ENCODE peak calls at places on chromosomes 7 and 10, in ten cellular contexts. G, O, W, Z, M, I, U, H, C and J are unnamed samples.

GRCh38 chr7:136919820-136920219 is 51.4 kb downstream of the CHRM2 start:
- DNase-seq in W (no peak), I (no peak), M (no peak), C (no peak), Z (peak), H (no peak), U (no peak), G (no peak), O (no peak), J (no peak)

GRCh38 chr7:135710417-135711138 is 17.4 kb downstream of the SLC13A4 start:
- DNase-seq in Z (no peak), O (peak), C (no peak), M (peak), I (no peak), U (no peak), W (no peak), G (no peak), H (no peak), J (peak)

GRCh38 chr10:129418826-129419225 is 48.2 kb upstream of the MGMT start:
- DNase-seq in U (no peak), W (no peak), M (no peak), G (no peak), Z (no peak), I (no peak), C (no peak), O (no peak), H (no peak), J (no peak)

GRCh38 chr7:155228894-155229293 is 68.8 kb upstream of the INSIG1 start:
- DNase-seq in Z (no peak), G (no peak), W (peak), H (no peak), C (no peak), O (no peak), U (no peak), I (no peak), M (no peak), J (no peak)

GRCh38 chr7:91091631-91092030 is 172.6 kb upstream of the FZD1 start:
- DNase-seq in G (no peak), C (no peak), M (no peak), I (no peak), W (no peak), O (no peak), Z (no peak), U (no peak), H (no peak), J (no peak)

GRCh38 chr10:29496341-29497162 is 138.2 kb downstream of the SVIL start:
- DNase-seq in I (peak), G (peak), O (peak), H (peak), U (peak), Z (peak), C (peak), M (peak), W (peak), J (peak)

GRCh38 chr10:43731486-43731885 is 82.8 kb upstream of the ZNF32 start:
- DNase-seq in W (no peak), U (no peak), Z (no peak), G (no peak), H (no peak), O (peak), C (no peak), M (no peak), I (no peak), J (no peak)

GRCh38 chr7:23347007-23347681 is 48.0 kb downstream of the MALSU1 start:
- DNase-seq in M (no peak), U (no peak), W (no peak), C (no peak), I (no peak), Z (no peak), G (no peak), H (no peak), O (peak), J (no peak)

GRCh38 chr10:86655596-86655995 is 1.2 kb downstream of the OPN4 start:
- DNase-seq in O (no peak), H (peak), W (peak), C (no peak), Z (no peak), U (peak), G (no peak), I (no peak), M (no peak), J (peak)

DNA sequence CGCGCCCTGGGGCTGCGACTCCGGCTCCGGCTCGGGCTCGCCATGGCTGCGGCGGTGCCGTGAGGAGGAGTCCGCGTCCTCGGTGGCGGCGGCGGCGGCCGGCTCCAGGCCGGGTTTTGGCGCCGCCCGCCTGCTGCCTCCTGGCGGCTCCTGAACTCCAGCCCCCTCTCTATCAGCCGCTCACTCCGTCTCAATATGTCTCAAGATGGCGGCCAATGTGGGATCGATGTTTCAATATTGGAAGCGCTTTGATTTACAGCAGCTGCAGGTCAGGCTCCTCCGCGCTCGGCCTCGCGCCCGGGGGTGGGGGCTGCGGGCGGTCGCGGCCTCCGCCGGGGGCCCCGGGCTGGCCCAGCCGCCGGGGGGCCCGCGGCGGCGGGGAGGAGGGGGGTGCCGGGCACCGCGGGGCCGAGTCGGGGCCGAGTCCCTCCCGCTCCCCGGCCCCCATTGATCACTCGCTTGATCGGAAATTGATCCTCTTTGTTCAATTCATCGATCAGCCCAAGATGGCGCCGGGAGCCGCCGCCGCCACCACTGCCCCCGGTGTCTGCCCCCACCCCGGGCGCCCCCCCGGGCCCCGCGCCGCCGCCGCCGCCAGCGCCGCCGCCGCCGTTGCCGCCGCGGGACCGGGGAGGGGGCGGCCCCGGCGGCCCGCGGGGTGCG is 1.5 kb upstream of the CUX1 start:
- DNase-seq in M (peak), Z (peak), O (peak), W (peak), U (peak), G (peak), C (peak), I (peak), H (peak), J (no peak)
- TF ChIP-seq POLR2A in M (peak), Z (peak), O (no peak), W (no peak), U (no peak), G (peak), C (peak), I (peak), H (no peak), J (peak)

DNA sequence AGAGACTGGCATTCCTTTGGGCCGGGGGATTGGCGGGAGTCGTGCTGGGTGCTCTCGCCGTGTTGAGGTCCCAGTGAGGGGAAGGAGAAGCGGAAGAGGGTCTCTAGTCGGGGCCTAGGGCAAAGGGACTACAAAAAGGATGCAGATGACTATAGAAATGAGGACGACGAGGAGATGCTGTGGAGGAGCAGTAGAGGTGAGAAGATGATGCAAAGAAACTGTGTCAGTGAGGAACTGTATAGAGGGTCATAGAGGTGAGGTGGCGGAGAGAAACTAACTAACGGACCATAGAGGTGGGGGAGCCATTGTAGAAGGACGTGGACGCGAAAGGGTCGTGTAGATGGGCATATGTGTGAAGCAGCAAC is 324 bp downstream of the TWNK start:
- DNase-seq in W (no peak), G (no peak), H (no peak), I (no peak), M (no peak), U (no peak), C (no peak), O (no peak), Z (no peak), J (no peak)
- TF ChIP-seq POLR2A in W (no peak), G (no peak), H (no peak), I (no peak), M (no peak), U (no peak), C (no peak), O (no peak), Z (no peak), J (no peak)

DNA sequence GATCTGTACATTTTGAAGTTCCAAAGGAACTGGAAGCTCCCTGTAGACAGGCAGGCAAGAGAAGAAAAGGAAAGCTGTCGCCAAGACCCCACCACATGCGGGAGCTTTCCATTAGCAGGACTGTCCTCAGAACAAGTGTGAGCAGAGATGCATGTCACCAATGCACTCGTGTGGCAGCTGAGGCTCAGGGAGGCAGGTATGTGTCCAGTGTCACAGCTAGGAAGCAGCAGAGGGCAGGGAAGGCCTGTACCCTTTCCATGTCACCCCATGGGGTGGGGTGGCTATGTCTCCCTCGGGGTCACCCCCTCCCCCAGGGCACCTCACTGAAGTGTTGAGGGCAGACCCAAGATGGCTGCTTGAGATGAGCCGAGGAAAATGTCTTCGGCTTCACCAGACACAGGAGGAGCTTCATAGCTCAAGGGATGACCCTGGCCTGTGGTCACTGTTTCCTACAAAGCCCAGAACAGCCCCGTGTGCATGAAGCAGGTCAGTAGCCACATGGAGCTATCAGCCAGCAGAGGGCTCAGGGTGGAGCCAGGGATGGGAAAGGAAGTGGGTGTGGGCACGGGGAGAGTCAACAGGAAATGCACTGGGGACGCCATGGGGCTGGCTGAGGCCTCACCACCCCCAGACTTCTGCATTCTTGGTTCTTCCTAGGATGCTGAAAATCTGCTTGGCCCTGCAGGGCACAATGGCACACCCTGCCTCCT is 96.6 kb downstream of the FAM53B start:
- DNase-seq in Z (peak), I (peak), G (peak), W (peak), M (peak), O (peak), H (peak), C (no peak), U (peak), J (peak)
- TF ChIP-seq POLR2A in Z (no peak), I (no peak), G (no peak), W (no peak), M (no peak), O (no peak), H (no peak), C (no peak), U (no peak), J (peak)

DNA sequence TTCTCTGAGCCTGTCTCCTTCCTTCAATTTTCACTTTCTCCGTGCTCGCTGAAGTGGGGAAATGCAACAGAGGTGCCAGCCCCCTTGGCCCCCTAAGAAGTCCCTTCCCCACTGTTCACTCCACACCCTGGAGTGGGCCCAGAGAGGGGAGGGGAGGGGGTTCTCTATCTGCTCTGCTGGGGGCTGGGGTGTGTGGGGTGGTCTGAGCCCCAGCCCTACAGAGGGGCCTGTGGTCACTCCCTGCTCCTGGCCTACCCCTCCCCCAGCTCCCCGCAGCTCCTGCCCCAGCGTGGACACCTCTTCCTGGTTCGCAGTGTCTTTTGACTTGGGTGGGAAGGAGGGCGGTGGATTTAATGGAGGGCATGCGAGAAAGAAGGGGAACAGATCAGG is 989 bp downstream of the LZTS2 start:
- DNase-seq in M (no peak), G (peak), H (no peak), W (peak), Z (no peak), C (no peak), I (no peak), U (peak), O (no peak), J (no peak)
- TF ChIP-seq POLR2A in M (no peak), G (no peak), H (no peak), W (no peak), Z (no peak), C (no peak), I (no peak), U (no peak), O (no peak), J (no peak)

DNA sequence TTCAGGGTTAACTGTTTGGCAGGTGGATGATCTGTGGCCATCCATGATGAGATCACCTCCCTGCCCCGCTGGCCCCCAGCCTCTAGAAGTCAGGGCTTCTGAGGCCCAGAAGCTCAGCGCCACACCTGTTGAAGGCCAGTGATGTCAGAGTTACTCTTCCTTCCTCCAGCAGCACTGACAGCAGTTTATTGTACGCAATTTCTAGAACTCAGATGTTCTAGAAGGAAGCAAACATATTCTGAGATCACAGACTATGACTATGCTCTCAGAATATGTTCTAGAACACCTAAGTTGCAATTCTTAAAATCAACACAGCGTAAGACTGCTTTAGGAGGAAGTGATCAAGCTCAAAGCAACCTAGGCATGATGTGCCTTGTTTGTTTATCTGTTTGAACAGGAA is 196.3 kb upstream of the KLF14 start:
- DNase-seq in Z (peak), M (peak), H (no peak), U (peak), O (peak), W (peak), I (peak), C (no peak), G (peak), J (no peak)
- TF ChIP-seq POLR2A in Z (no peak), M (no peak), H (no peak), U (peak), O (no peak), W (peak), I (no peak), C (no peak), G (no peak), J (no peak)

GRCh38 chr10:79166312-79166721 is 97.6 kb downstream of the ZMIZ1 start:
- DNase-seq in H (no peak), Z (no peak), M (no peak), G (no peak), O (no peak), C (no peak), I (no peak), W (no peak), U (no peak), J (no peak)

GRCh38 chr10:79167537-79167936 is 98.8 kb downstream of the ZMIZ1 start:
- DNase-seq in C (no peak), U (no peak), M (no peak), I (no peak), G (no peak), W (no peak), O (no peak), H (no peak), Z (no peak), J (no peak)

GRCh38 chr10:79168231-79168630 is 99.5 kb downstream of the ZMIZ1 start:
- DNase-seq in Z (no peak), G (no peak), H (no peak), O (no peak), W (no peak), U (no peak), M (no peak), I (no peak), C (no peak), J (no peak)

GRCh38 chr10:79165068-79165467 is 96.3 kb downstream of the ZMIZ1 start:
- DNase-seq in I (no peak), Z (no peak), O (no peak), H (no peak), U (no peak), C (no peak), G (no peak), M (no peak), W (no peak), J (no peak)

GRCh38 chr10:79166741-79167140 is 98.0 kb downstream of the ZMIZ1 start:
- DNase-seq in G (no peak), U (no peak), W (no peak), H (no peak), M (no peak), Z (no peak), O (no peak), I (no peak), C (no peak), J (no peak)
- TF ChIP-seq POLR2A in G (no peak), U (no peak), W (no peak), H (no peak), M (no peak), Z (no peak), O (no peak), I (no peak), C (no peak), J (no peak)

GRCh38 chr7:98396768-98397167 is 4.1 kb downstream of the BAIAP2L1 start:
- DNase-seq in Z (no peak), C (no peak), H (no peak), M (no peak), G (no peak), W (no peak), I (no peak), U (no peak), O (no peak), J (no peak)

GRCh38 chr7:98399462-98399861 is 1.4 kb downstream of the BAIAP2L1 start:
- DNase-seq in U (no peak), I (no peak), H (no peak), M (no peak), O (no peak), C (no peak), W (no peak), Z (peak), G (no peak), J (no peak)

GRCh38 chr7:98399903-98400537 is 870 bp downstream of the BAIAP2L1 start:
- DNase-seq in W (peak), Z (peak), U (no peak), M (peak), C (no peak), G (no peak), I (peak), O (no peak), H (no peak), J (no peak)

GRCh38 chr7:98398567-98399372 is 2.1 kb downstream of the BAIAP2L1 start:
- DNase-seq in O (no peak), U (no peak), G (peak), Z (no peak), W (no peak), I (no peak), H (no peak), C (no peak), M (peak), J (no peak)

DNA sequence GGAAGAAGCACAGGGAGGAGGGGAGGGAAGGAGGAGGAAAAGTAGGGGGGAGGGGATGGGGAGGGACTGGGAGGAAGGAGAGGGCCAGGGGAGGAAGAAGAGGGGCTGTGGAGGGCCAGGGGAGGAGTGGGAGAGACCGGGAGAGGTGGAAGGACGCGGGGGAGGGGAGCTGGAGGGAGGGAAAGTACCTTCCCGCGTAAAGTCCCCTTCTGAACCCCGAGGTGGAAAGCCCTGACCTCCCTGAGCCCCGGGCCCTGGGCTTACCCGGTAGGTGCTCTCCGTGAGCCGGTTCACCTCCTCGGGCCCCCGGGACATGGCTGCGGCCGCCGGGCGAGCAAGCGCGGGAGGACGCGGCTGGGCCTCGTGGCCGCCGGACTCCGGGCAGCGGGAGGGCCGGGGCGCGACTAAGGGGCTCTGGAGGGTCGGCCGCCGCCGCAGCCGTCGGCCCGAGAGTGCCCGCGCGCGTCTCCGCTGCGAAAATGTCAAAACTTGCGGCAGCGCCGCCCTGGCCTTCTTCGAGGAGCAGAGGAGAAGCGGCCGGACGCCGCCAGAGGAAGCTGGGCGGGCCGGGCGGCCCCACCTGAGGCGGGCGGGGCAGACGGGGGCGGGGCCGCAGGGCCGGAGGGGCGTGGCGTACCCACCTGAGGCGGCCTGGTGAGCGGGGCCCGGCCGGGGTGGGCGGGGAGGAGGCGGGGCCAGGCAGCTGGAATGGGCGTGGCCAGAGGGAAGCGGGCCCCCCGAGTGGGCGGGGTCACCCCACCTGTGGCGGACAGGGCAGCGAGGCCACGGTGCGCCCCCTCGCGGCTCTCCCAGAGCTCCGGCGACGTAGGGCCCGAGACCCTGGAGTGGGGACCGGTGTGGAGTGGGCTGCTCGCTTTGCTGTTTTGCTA is at the start of gene BAIAP2L1:
- DNase-seq in W (peak), I (peak), G (peak), M (peak), U (peak), O (peak), H (peak), C (peak), Z (peak), J (peak)
- TF ChIP-seq POLR2A in W (no peak), I (peak), G (no peak), M (peak), U (peak), O (peak), H (no peak), C (peak), Z (no peak), J (peak)

GRCh38 chr10:103763374-103764202 is 91.8 kb downstream of the SH3PXD2A start:
- DNase-seq in I (no peak), W (no peak), U (no peak), C (no peak), O (peak), M (no peak), G (peak), Z (peak), H (no peak), J (no peak)
- TF ChIP-seq POLR2A in I (no peak), W (no peak), U (no peak), C (no peak), O (no peak), M (no peak), G (no peak), Z (no peak), H (no peak), J (no peak)

GRCh38 chr10:58266826-58267712 is 625 bp downstream of the IPMK start:
- DNase-seq in O (peak), I (peak), W (peak), Z (peak), G (peak), C (peak), M (peak), U (peak), H (peak), J (no peak)
- TF ChIP-seq POLR2A in O (no peak), I (peak), W (no peak), Z (no peak), G (no peak), C (peak), M (no peak), U (peak), H (peak), J (no peak)